ENCODE peak calls at places on chromosome 4, in seven cellular contexts. S is fibroblast of mammary gland, V is psoas muscle, W is fibroblast of lung, F is AG04450, O is right cardiac atrium, P is cardiac muscle cell. R is an unnamed sample.

GRCh38 chr4:151541438-151542071 is 132.6 kb downstream of the FHIP1A start:
- DNase-seq in F (no peak), V (no peak), W (peak; percentile 67), S (peak; percentile 98), P (peak; percentile 65), O (no peak), R (no peak)

GRCh38 chr4:176259330-176260090 is 9.5 kb downstream of the ASB5 start:
- DNase-seq in W (peak; percentile 73), S (peak; percentile 75), F (no peak), V (no peak), O (no peak), P (peak; percentile 54), R (no peak)

GRCh38 chr4:8708401-8709021 is 115.9 kb downstream of the CPZ start:
- DNase-seq in W (no peak), S (no peak), V (no peak), O (no peak), P (no peak), F (no peak), R (no peak)

GRCh38 chr4:40165931-40166330 is 30.9 kb upstream of the RHOH start:
- DNase-seq in W (no peak), V (no peak), O (no peak), S (no peak), F (no peak), P (no peak), R (no peak)

GRCh38 chr4:151671541-151672059 is 89.2 kb downstream of the GATB start:
- DNase-seq in F (no peak), P (peak; percentile 40), V (no peak), O (no peak), W (no peak), S (no peak), R (no peak)

GRCh38 chr4:154707877-154708276 is 35.9 kb upstream of the LRAT start:
- DNase-seq in F (no peak), W (no peak), O (no peak), V (no peak), S (no peak), P (no peak), R (no peak)

GRCh38 chr4:151641983-151642382 is 118.8 kb downstream of the GATB start:
- DNase-seq in S (no peak), P (no peak), W (no peak), F (no peak), O (no peak), V (no peak), R (no peak)

GRCh38 chr4:39820186-39820585 is 122.2 kb downstream of the UBE2K start:
- DNase-seq in S (no peak), W (no peak), F (no peak), P (no peak), O (no peak), V (no peak), R (no peak)

GRCh38 chr4:84814100-84814750 is 152.3 kb downstream of the WDFY3 start:
- DNase-seq in V (peak; percentile 24), W (peak; percentile 91), S (peak; percentile 94), F (peak; percentile 61), P (peak; percentile 86), O (no peak), R (peak; percentile 85)

GRCh38 chr4:89836031-89836777 is 757 bp downstream of the SNCA start:
- DNase-seq in V (no peak), O (peak; percentile 47), P (peak; percentile 9), W (no peak), F (no peak), S (no peak), R (no peak)
- H3K4me3 ChIP-seq in V (peak overlapping the region; percentile 63), O (peak overlapping the region; percentile 73), P (peak overlapping the region; percentile 56), W (peak overlapping the region; percentile 57), F (peak overlapping the region; percentile 64), S (peak overlapping the region; percentile 34), R (peak overlapping the region; percentile 81)

DNA sequence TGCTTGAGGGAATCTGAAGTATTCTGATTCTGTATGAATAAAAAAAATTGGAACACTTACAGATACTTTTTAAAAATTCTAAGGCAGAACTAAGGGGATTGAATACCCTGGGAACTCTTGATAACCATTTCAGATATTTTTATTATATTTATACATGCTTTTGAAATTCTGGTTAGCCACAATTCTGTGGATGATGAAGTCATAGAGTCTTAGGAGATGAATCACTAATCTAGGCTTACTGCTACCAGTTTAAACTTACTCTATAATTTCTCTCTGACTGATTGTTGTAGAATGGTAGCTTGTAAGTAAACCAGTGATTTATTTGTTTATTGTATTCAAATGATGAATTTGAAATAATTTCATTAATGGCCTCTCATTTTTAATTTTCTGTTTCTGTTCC is 11.4 kb upstream of the SLAIN2 start:
- DNase-seq in F (peak; percentile 54), V (no peak), W (peak; percentile 91), S (peak; percentile 88), O (no peak), P (peak; percentile 85), R (peak; percentile 50)
- H3K4me3 ChIP-seq in F (no peak overlapping the region), V (no peak overlapping the region), W (no peak overlapping the region), S (no peak overlapping the region), O (no peak overlapping the region), P (no peak overlapping the region), R (no peak overlapping the region)

DNA sequence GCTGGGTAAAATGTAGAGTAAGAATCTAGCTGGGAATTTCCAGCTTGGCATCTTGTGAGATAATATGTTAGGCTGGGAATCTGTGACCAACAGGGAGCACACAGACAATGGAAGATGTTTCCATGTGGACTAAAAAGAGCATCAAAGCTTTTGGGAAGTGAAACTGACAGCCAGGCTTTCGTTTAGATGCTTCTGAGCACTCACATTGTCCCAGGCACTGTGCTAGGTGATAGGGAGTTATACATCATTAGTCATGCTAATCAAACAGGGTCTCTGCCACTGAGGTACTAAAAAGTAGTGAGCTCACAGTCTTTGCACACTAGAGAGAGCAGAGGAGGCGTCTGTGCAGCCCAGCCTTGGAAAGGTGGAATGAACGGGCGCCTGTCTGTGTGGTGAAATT is 101.9 kb upstream of the SCOC start:
- DNase-seq in W (no peak), F (no peak), O (no peak), P (no peak), V (no peak), S (no peak), R (no peak)
- H3K4me3 ChIP-seq in W (no peak overlapping the region), F (no peak overlapping the region), O (no peak overlapping the region), P (no peak overlapping the region), V (no peak overlapping the region), S (no peak overlapping the region), R (no peak overlapping the region)

GRCh38 chr4:107392951-107393350 is 327.1 kb downstream of the PAPSS1 start:
- DNase-seq in V (peak; percentile 32), S (peak; percentile 57), F (no peak), O (no peak), W (peak; percentile 9), P (no peak), R (peak; percentile 9)
- H3K4me3 ChIP-seq in V (no peak overlapping the region), S (no peak overlapping the region), F (no peak overlapping the region), O (no peak overlapping the region), W (peak overlapping the region; percentile 5), P (no peak overlapping the region), R (no peak overlapping the region)

DNA sequence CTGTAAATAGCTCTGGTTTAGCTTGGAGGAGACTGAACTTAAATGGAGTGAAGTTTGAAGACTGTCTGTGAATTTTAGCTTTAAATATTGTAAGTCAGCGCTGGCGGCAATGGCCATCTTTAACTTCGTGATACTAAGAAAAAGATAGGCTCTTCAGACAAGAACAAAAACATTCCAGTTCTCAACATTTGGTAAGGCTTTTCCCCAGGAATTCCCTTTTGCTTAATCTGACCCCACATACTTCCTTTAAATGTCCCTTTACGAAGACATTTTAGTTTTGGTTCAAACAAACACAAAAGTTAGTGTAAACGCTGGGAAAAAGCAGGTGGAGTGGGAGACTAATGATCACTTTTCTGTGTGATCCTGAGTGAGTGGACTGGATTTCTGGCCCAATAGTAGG is 106.2 kb downstream of the MAML3 start:
- DNase-seq in S (no peak), W (no peak), F (no peak), P (no peak), V (no peak), O (no peak), R (no peak)
- H3K4me3 ChIP-seq in S (no peak overlapping the region), W (no peak overlapping the region), F (no peak overlapping the region), P (no peak overlapping the region), V (peak overlapping the region; percentile 46), O (no peak overlapping the region), R (no peak overlapping the region)

GRCh38 chr4:100117749-100118148 is 72.5 kb downstream of the DDIT4L start:
- DNase-seq in P (peak; percentile 15), O (no peak), V (no peak), S (no peak), F (no peak), W (peak; percentile 6), R (no peak)

GRCh38 chr4:100118213-100118612 is 72.1 kb downstream of the DDIT4L start:
- DNase-seq in P (no peak), O (no peak), F (no peak), W (no peak), V (no peak), S (peak; percentile 26), R (no peak)

GRCh38 chr4:100113732-100114131 is 76.5 kb downstream of the DDIT4L start:
- DNase-seq in O (no peak), P (no peak), V (no peak), W (no peak), S (no peak), F (no peak), R (no peak)

GRCh38 chr4:100109921-100110320 is 80.3 kb downstream of the DDIT4L start:
- DNase-seq in F (no peak), O (no peak), S (no peak), P (no peak), V (no peak), W (no peak), R (no peak)

GRCh38 chr4:100114909-100115308 is 75.4 kb downstream of the DDIT4L start:
- DNase-seq in S (no peak), P (no peak), V (no peak), W (no peak), F (no peak), O (no peak), R (no peak)
- H3K4me3 ChIP-seq in S (no peak overlapping the region), P (no peak overlapping the region), V (no peak overlapping the region), W (no peak overlapping the region), F (no peak overlapping the region), O (no peak overlapping the region), R (no peak overlapping the region)

R was measured in kidney epithelial cell.